ENCODE peak calls at places on chromosomes 16 and 17, in five cellular contexts. N is IMR-90, U is stomach, T is right lobe of liver, V is A549. Y is an unnamed sample.
A peak's percentile ranks its signal among the peaks of the same experiment; 100 is the strongest.

GRCh38 chr16:4537376-4538066 is 1.1 kb downstream of the CDIP1 start:
- DNase-seq in N (no peak), U (peak; percentile 33), T (peak; percentile 66), V (no peak), Y (peak; percentile 89)

GRCh38 chr16:23826528-23827244 is 9.1 kb upstream of the PRKCB start:
- DNase-seq in N (no peak), U (no peak), T (no peak), V (peak; percentile 38), Y (peak; percentile 28)

GRCh38 chr17:57045868-57046671 is 39.0 kb upstream of the AKAP1 start:
- DNase-seq in N (no peak), U (peak; percentile 70), T (peak; percentile 60), V (no peak), Y (peak; percentile 87)

GRCh38 chr17:47208744-47209488 is at the start of gene MYL4:
- DNase-seq in N (no peak), U (no peak), T (no peak), V (no peak), Y (no peak)

GRCh38 chr17:83009414-83010322 is 69.7 kb upstream of the METRNL start:
- DNase-seq in N (no peak), U (no peak), T (no peak), V (no peak), Y (peak; percentile 61)

GRCh38 chr16:28186752-28187151 is 25.0 kb downstream of the XPO6 start:
- DNase-seq in N (peak; percentile 63), U (no peak), T (no peak), V (no peak), Y (no peak)

GRCh38 chr17:82213251-82214011 is 789 bp upstream of the CCDC57 start:
- DNase-seq in N (peak; percentile 89), U (no peak), T (no peak), V (peak; percentile 84), Y (no peak)

GRCh38 chr17:30476726-30477082 is 504 bp upstream of the GOSR1 start:
- DNase-seq in N (peak; percentile 7), U (no peak), T (no peak), V (no peak), Y (no peak)

GRCh38 chr17:81383504-81384421 is 11.5 kb upstream of the BAHCC1 start:
- DNase-seq in N (no peak), U (no peak), T (no peak), V (no peak), Y (peak; percentile 74)

GRCh38 chr17:75371981-75372380 is 33.5 kb downstream of the GRB2 start:
- DNase-seq in N (no peak), U (no peak), T (no peak), V (no peak), Y (no peak)

GRCh38 chr16:73082608-73083007 is 34.7 kb upstream of the ZFHX3 start:
- DNase-seq in N (peak; percentile 98), U (no peak), T (no peak), V (peak; percentile 87), Y (no peak)

GRCh38 chr16:72612271-72612670 is 435.7 kb downstream of the ZFHX3 start:
- DNase-seq in N (peak; percentile 21), U (no peak), T (no peak), V (no peak), Y (no peak)

GRCh38 chr16:73288435-73288834 is 240.5 kb upstream of the ZFHX3 start:
- DNase-seq in N (no peak), U (no peak), T (no peak), V (no peak), Y (no peak)

GRCh38 chr17:1714980-1715802 is 5.0 kb upstream of the TLCD2 start:
- DNase-seq in N (peak; percentile 88), U (peak; percentile 84), T (peak; percentile 95), V (peak; percentile 90), Y (peak; percentile 91)

GRCh38 chr17:58413684-58414083 is 3.6 kb downstream of the RNF43 start:
- DNase-seq in N (no peak), U (no peak), T (no peak), V (no peak), Y (no peak)

GRCh38 chr16:73149329-73149728 is 101.4 kb upstream of the ZFHX3 start:
- DNase-seq in N (no peak), U (no peak), T (no peak), V (no peak), Y (no peak)

GRCh38 chr17:55433029-55433628 is 11.5 kb upstream of the MMD start:
- DNase-seq in N (peak; percentile 60), U (no peak), T (no peak), V (peak; percentile 85), Y (no peak)

GRCh38 chr16:58197314-58198012 is 443 bp downstream of the CSNK2A2 start:
- DNase-seq in N (no peak), U (no peak), T (no peak), V (no peak), Y (no peak)

GRCh38 chr16:87410958-87411357 is 18.8 kb downstream of the MAP1LC3B start:
- DNase-seq in N (no peak), U (no peak), T (peak; percentile 46), V (no peak), Y (no peak)

GRCh38 chr17:65967372-65967771 is 224.6 kb downstream of the CEP112 start:
- DNase-seq in N (no peak), U (no peak), T (no peak), V (no peak), Y (no peak)

GRCh38 chr17:82049521-82049971 is 2.1 kb downstream of the RFNG start:
- DNase-seq in N (no peak), U (no peak), T (peak; percentile 50), V (no peak), Y (no peak)

GRCh38 chr16:627458-628239 is 3.1 kb upstream of the WFIKKN1 start:
- DNase-seq in N (no peak), U (peak; percentile 61), T (peak; percentile 82), V (peak; percentile 68), Y (peak; percentile 92)

GRCh38 chr16:54447606-54448440 is 161.2 kb upstream of the IRX3 start:
- DNase-seq in N (peak; percentile 54), U (no peak), T (no peak), V (peak; percentile 49), Y (no peak)

GRCh38 chr17:31573047-31573446 is 181.6 kb downstream of the RAB11FIP4 start:
- DNase-seq in N (no peak), U (no peak), T (no peak), V (no peak), Y (no peak)

GRCh38 chr17:5583426-5584382 is 605 bp downstream of the NLRP1 start:
- DNase-seq in N (peak; percentile 15), U (no peak), T (no peak), V (no peak), Y (no peak)

GRCh38 chr16:66485361-66485760 is 58.3 kb downstream of the BEAN1 start:
- DNase-seq in N (no peak), U (no peak), T (no peak), V (no peak), Y (no peak)

GRCh38 chr16:66476328-66477027 is 49.4 kb downstream of the BEAN1 start:
- DNase-seq in N (no peak), U (no peak), T (no peak), V (peak; percentile 25), Y (no peak)

GRCh38 chr17:45265823-45266222 is 3.9 kb upstream of the SPATA32 start:
- DNase-seq in N (peak; percentile 87), U (no peak), T (no peak), V (peak; percentile 57), Y (peak; percentile 43)

GRCh38 chr16:84600343-84601229 is 17.3 kb downstream of the COTL1 start:
- DNase-seq in N (peak; percentile 43), U (no peak), T (no peak), V (no peak), Y (no peak)

GRCh38 chr17:58283674-58284612 is 3.2 kb upstream of the MPO start:
- DNase-seq in N (no peak), U (no peak), T (no peak), V (no peak), Y (no peak)

GRCh38 chr16:29839822-29840221 is 19.6 kb downstream of the MVP start:
- DNase-seq in N (no peak), U (no peak), T (no peak), V (no peak), Y (no peak)

GRCh38 chr17:27446569-27447301 is 9.5 kb upstream of the KSR1 start:
- DNase-seq in N (peak; percentile 100), U (no peak), T (no peak), V (peak; percentile 38), Y (no peak)

GRCh38 chr16:85936761-85937343 is 37.9 kb downstream of the IRF8 start:
- DNase-seq in N (no peak), U (no peak), T (no peak), V (no peak), Y (no peak)

GRCh38 chr17:60615840-60616239 is 15.8 kb downstream of the PPM1D start:
- DNase-seq in N (no peak), U (no peak), T (no peak), V (no peak), Y (no peak)

GRCh38 chr16:23949630-23950290 is 114.0 kb downstream of the PRKCB start:
- DNase-seq in N (no peak), U (peak; percentile 50), T (no peak), V (no peak), Y (peak; percentile 79)

GRCh38 chr17:73950515-73950914 is 253.0 kb upstream of the RPL38 start:
- DNase-seq in N (no peak), U (peak; percentile 21), T (no peak), V (no peak), Y (no peak)

GRCh38 chr16:4608704-4608980 is 6.0 kb downstream of the UBALD1 start:
- DNase-seq in N (no peak), U (no peak), T (no peak), V (no peak), Y (no peak)

GRCh38 chr17:63316100-63316499 is 130.0 kb downstream of the CYB561 start:
- DNase-seq in N (peak; percentile 19), U (no peak), T (no peak), V (no peak), Y (no peak)

GRCh38 chr16:35731341-35732040 is 2272.1 kb downstream of the TP53TG3F start:
- DNase-seq in N (no peak), U (no peak), T (no peak), V (no peak), Y (no peak)
- H3K9me3 ChIP-seq in N (peaks cover 12% of the 10 kb centered on the region), U (peaks cover 86% of the 10 kb centered on the region), T (no peaks in the 10 kb centered on the region), V (no peaks in the 10 kb centered on the region), Y (peaks cover 77% of the 10 kb centered on the region)

GRCh38 chr17:9575381-9576072 is at the start of gene STX8:
- DNase-seq in N (peak; percentile 87), U (peak; percentile 92), T (peak; percentile 95), V (peak; percentile 94), Y (peak; percentile 92)
- TF ChIP-seq POLR2A in N (no peak), U (no peak), T (peak; percentile 53), V (peak; percentile 83), Y (no peak)

GRCh38 chr16:1782408-1783247 is at the start of the genes NUBP2 and SPSB3:
- DNase-seq in N (peak; percentile 100), U (peak; percentile 100), T (peak; percentile 100), V (peak; percentile 100), Y (peak; percentile 100)
- H3K4me1 ChIP-seq in N (peaks cover 3% of the 10 kb centered on the region), U (peaks cover 75% of the 10 kb centered on the region), T (no peaks in the 10 kb centered on the region), V (peaks cover 22% of the 10 kb centered on the region), Y (peaks cover 23% of the 10 kb centered on the region)

GRCh38 chr17:49183801-49184200 is 26.6 kb downstream of the GNGT2 start:
- DNase-seq in N (no peak), U (no peak), T (no peak), V (no peak), Y (no peak)
- H3K9me3 ChIP-seq in N (peaks cover 17% of the 10 kb centered on the region), U (peaks cover 17% of the 10 kb centered on the region), T (no peaks in the 10 kb centered on the region), V (peaks cover 13% of the 10 kb centered on the region), Y (no peaks in the 10 kb centered on the region)

GRCh38 chr17:40818733-40819527 is 3.5 kb downstream of the KRT10 start:
- DNase-seq in N (peak; percentile 73), U (peak; percentile 83), T (peak; percentile 86), V (peak; percentile 88), Y (peak; percentile 64)
- TF ChIP-seq POLR2A in N (peak; percentile 68), U (no peak), T (peak; percentile 77), V (peak; percentile 41), Y (peak; percentile 15)

GRCh38 chr16:16017812-16018211 is 68.4 kb downstream of the ABCC1 start:
- DNase-seq in N (peak; percentile 39), U (no peak), T (no peak), V (peak; percentile 49), Y (no peak)
- H3K4me1 ChIP-seq in N (peaks cover 39% of the 10 kb centered on the region), U (peaks cover 59% of the 10 kb centered on the region), T (no peaks in the 10 kb centered on the region), V (peaks cover 98% of the 10 kb centered on the region), Y (peaks cover 22% of the 10 kb centered on the region)